ENCODE peak calls at places on chromosomes 16 and 17, in seven cellular contexts. U, C, O, J, Q, H and P are unnamed samples.
A peak's percentile ranks its signal among the peaks of the same experiment; 100 is the strongest.

GRCh38 chr16:2858245-2859025 is 465 bp upstream of the PRSS22 start:
- DNase-seq in U (peak; percentile 85), H (no peak), Q (no peak), O (no peak), C (peak; percentile 50), J (peak; percentile 63), P (peak; percentile 5)

GRCh38 chr16:46658925-46659324 is 30.1 kb downstream of the VPS35 start:
- DNase-seq in C (no peak), Q (no peak), J (no peak), H (no peak), U (no peak), O (peak; percentile 76), P (no peak)

GRCh38 chr16:56436258-56436657 is 10.9 kb upstream of the AMFR start:
- DNase-seq in J (no peak), Q (no peak), O (no peak), U (no peak), H (no peak), C (no peak), P (no peak)

GRCh38 chr16:85151603-85152413 is 39.5 kb upstream of the CIBAR2 start:
- DNase-seq in C (no peak), J (no peak), O (no peak), H (no peak), Q (peak; percentile 92), U (no peak), P (no peak)

GRCh38 chr17:16339959-16340358 is 13.3 kb downstream of the CENPV start:
- DNase-seq in Q (no peak), C (no peak), J (no peak), U (no peak), O (no peak), H (peak; percentile 63), P (no peak)

GRCh38 chr17:32660496-32660895 is 173.7 kb downstream of the CDK5R1 start:
- DNase-seq in Q (no peak), H (no peak), U (no peak), J (no peak), C (no peak), O (no peak), P (no peak)

GRCh38 chr17:5587431-5588032 is 3.2 kb upstream of the NLRP1 start:
- DNase-seq in O (no peak), C (no peak), H (peak; percentile 81), U (peak; percentile 68), Q (peak; percentile 39), J (no peak), P (peak; percentile 72)

GRCh38 chr16:86581458-86581857 is 3.1 kb downstream of the FOXL1 start:
- DNase-seq in J (no peak), H (no peak), O (no peak), C (no peak), Q (no peak), U (no peak), P (no peak)

GRCh38 chr17:65537845-65538678 is 23.4 kb downstream of the AXIN2 start:
- DNase-seq in H (no peak), J (no peak), Q (peak; percentile 81), U (no peak), O (no peak), C (no peak), P (no peak)

GRCh38 chr17:61453563-61453962 is 1.3 kb downstream of the TBX4 start:
- DNase-seq in U (no peak), J (no peak), Q (no peak), C (no peak), H (no peak), O (no peak), P (no peak)

GRCh38 chr17:72985882-72986720 is 106.4 kb downstream of the SLC39A11 start:
- DNase-seq in H (peak; percentile 79), O (peak; percentile 47), J (peak; percentile 84), Q (peak; percentile 84), U (peak; percentile 70), C (peak; percentile 78), P (peak; percentile 89)

GRCh38 chr17:40596261-40596919 is 31.1 kb upstream of the CCR7 start:
- DNase-seq in J (no peak), C (no peak), O (peak; percentile 59), U (peak; percentile 19), H (peak; percentile 62), Q (peak; percentile 70), P (no peak)

GRCh38 chr17:5281814-5282638 is at the start of gene RABEP1:
- DNase-seq in C (peak; percentile 91), O (peak; percentile 46), U (peak; percentile 64), H (peak; percentile 75), Q (peak; percentile 93), J (peak; percentile 97), P (peak; percentile 94)

GRCh38 chr17:17724307-17724921 is 43.2 kb downstream of the RAI1 start:
- DNase-seq in C (peak; percentile 66), O (no peak), U (no peak), Q (no peak), J (peak; percentile 81), H (no peak), P (peak; percentile 44)

GRCh38 chr17:15233022-15233805 is 31.9 kb downstream of the PMP22 start:
- DNase-seq in Q (peak; percentile 32), C (peak; percentile 27), U (no peak), J (no peak), O (no peak), H (peak; percentile 60), P (peak; percentile 27)

GRCh38 chr17:17789828-17790672 is 46.7 kb downstream of the SREBF1 start:
- DNase-seq in O (no peak), Q (no peak), J (no peak), H (no peak), U (no peak), C (no peak), P (no peak)

GRCh38 chr16:50611332-50611934 is 63.2 kb downstream of the NKD1 start:
- DNase-seq in Q (peak; percentile 19), J (no peak), U (no peak), O (no peak), H (peak; percentile 40), C (no peak), P (no peak)

GRCh38 chr17:44636562-44636961 is 19.7 kb upstream of the MEIOC start:
- DNase-seq in C (no peak), O (no peak), U (peak; percentile 13), Q (no peak), J (no peak), H (peak; percentile 16), P (no peak)

GRCh38 chr16:17275076-17275732 is 195.6 kb downstream of the XYLT1 start:
- DNase-seq in J (no peak), O (no peak), C (no peak), H (peak; percentile 85), Q (no peak), U (peak; percentile 68), P (no peak)

GRCh38 chr16:49407873-49408565 is 34.4 kb downstream of the C16orf78 start:
- DNase-seq in J (peak; percentile 91), O (peak; percentile 64), H (peak; percentile 76), C (peak; percentile 93), U (peak; percentile 78), Q (peak; percentile 76), P (peak; percentile 87)
- TF ChIP-seq SP1 in J (no peak), O (no peak), H (no peak), C (no peak), U (no peak), Q (no peak), P (no peak)

DNA sequence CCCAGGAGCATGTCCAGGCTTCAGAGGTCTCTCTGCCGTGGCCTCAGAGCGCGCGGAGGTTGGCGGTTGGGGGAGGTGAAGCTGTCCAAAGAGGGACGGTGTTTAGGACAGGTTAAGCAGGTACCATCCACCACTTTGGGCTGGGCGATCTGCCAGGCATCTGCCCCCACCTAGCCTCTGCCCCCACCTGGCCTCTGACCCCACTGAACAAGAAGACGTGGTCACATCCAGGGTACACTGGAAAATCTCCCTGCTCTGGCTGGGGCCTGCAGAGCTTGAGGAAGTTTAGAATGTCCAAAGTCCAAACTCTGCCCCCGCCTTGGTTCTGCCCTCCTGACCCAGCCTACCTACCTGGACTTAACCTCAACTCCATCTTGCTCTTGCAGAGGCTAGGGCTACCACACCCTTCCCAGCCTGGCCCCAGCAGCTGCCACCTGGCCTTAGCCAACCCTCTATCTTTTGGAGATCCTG is 1.6 kb downstream of the ITGA3 start:
- DNase-seq in O (no peak), H (no peak), Q (no peak), U (no peak), J (no peak), C (no peak), P (no peak)
- TF ChIP-seq SP1 in O (no peak), H (no peak), Q (no peak), U (no peak), J (no peak), C (no peak), P (no peak)

GRCh38 chr17:69269174-69269998 is 40.8 kb upstream of the ABCA10 start:
- DNase-seq in C (no peak), U (no peak), H (peak; percentile 34), Q (no peak), J (no peak), O (no peak), P (no peak)
- TF ChIP-seq SP1 in C (no peak), U (no peak), H (no peak), Q (no peak), J (no peak), O (no peak), P (no peak)

GRCh38 chr16:27365142-27366089 is 36.6 kb upstream of the IL21R start:
- DNase-seq in C (no peak), O (no peak), U (peak; percentile 69), Q (no peak), J (no peak), H (peak; percentile 58), P (no peak)

GRCh38 chr16:27368358-27368722 is 33.6 kb upstream of the IL21R start:
- DNase-seq in C (no peak), O (no peak), J (no peak), Q (no peak), H (no peak), U (no peak), P (no peak)

GRCh38 chr16:27369806-27370205 is 32.2 kb upstream of the IL21R start:
- DNase-seq in U (no peak), Q (no peak), J (no peak), O (no peak), H (peak; percentile 43), C (no peak), P (no peak)

GRCh38 chr16:27366687-27367462 is 35.1 kb upstream of the IL21R start:
- DNase-seq in O (no peak), U (no peak), Q (peak; percentile 15), J (no peak), C (no peak), H (no peak), P (no peak)

DNA sequence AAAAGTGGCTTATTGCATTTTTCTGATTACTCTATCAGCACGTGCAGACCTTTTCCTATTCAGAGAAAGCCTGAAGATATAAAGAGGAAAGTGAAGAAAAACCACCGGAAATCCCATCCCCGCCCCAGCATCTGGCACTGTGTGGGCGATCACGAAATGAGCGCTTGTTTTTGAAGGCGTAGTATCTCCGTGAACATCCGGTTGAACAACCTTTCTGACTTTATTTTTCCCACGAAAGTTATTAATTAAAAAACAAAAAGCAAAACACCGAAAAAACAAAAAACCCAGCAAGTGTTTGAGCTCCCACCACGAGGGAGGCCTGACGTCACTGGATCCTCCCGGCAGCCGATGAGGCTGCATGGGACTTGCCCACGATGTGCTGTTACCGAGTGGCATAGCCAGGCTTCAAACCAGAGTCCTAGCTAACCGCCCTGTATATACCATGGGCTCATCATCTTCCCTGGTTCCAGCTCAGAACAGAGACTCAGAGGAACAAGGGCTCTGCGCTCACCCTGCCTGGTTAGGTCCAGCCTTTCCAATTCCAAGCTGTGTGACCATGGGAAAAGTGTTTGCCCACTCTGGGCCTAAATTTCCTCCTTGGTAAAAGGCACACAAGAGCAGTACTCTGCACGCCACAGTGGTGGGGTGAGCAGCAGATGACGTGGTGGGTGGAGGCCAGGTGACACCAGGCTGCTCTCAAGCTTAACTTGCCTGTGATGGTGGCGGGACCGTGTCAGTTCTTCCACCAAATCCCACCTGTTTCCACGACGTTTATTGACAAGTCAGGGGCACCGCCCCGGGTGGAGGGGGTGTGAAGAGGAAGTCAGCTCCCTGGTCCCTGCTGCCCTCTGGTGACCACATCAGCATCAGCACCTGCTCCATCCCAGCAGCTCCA is 34.3 kb upstream of the IL21R start:
- DNase-seq in C (peak; percentile 83), O (peak; percentile 87), Q (peak; percentile 94), U (peak; percentile 63), H (peak; percentile 56), J (peak; percentile 88), P (peak; percentile 86)
- TF ChIP-seq SP1 in C (peak; percentile 32), O (peak; percentile 33), Q (no peak), U (no peak), H (no peak), J (no peak), P (no peak)